ENCODE peak calls at places on chromosomes 3 and 15, in six cellular contexts. U, J, O, D, G and H are unnamed samples.

GRCh38 chr3:65963787-65964707 is 74.7 kb downstream of the MAGI1 start:
- DNase-seq in D (no peak), O (peak; percentile 93), U (no peak), G (no peak), J (no peak), H (no peak)

GRCh38 chr15:74275957-74276356 is 39.8 kb downstream of the CCDC33 start:
- DNase-seq in D (no peak), G (no peak), O (no peak), U (no peak), J (no peak), H (no peak)

GRCh38 chr15:101563397-101563796 is 73.9 kb upstream of the PCSK6 start:
- DNase-seq in J (no peak), D (no peak), G (no peak), O (no peak), U (no peak), H (no peak)

GRCh38 chr15:70358871-70359647 is 261.3 kb upstream of the TLE3 start:
- DNase-seq in D (no peak), O (no peak), J (no peak), G (no peak), U (no peak), H (no peak)

GRCh38 chr3:161395115-161395514 is 23.8 kb upstream of the SPTSSB start:
- DNase-seq in O (no peak), G (no peak), J (no peak), D (no peak), U (no peak), H (no peak)

GRCh38 chr15:39623550-39623931 is 42.7 kb downstream of the THBS1 start:
- DNase-seq in U (no peak), J (no peak), G (no peak), D (no peak), O (no peak), H (no peak)

GRCh38 chr3:122959339-122959738 is 68.2 kb downstream of the SEMA5B start:
- DNase-seq in U (no peak), O (no peak), G (no peak), J (no peak), D (no peak), H (no peak)

GRCh38 chr3:24514139-24514538 is 19.5 kb upstream of the THRB start:
- DNase-seq in G (no peak), O (no peak), D (no peak), U (no peak), J (no peak), H (no peak)

GRCh38 chr3:140708815-140709214 is 31.0 kb downstream of the TRIM42 start:
- DNase-seq in J (no peak), G (no peak), U (no peak), O (no peak), D (no peak), H (no peak)

GRCh38 chr15:69663982-69664381 is 211.4 kb downstream of the RPLP1 start:
- DNase-seq in O (no peak), D (no peak), G (no peak), U (no peak), J (no peak), H (no peak)

GRCh38 chr3:70963412-70963811 is 620.1 kb downstream of the FOXP1 start:
- DNase-seq in O (no peak), U (no peak), J (no peak), D (no peak), G (no peak), H (no peak)

GRCh38 chr3:52237659-52238172 is 1.2 kb downstream of the TWF2 start:
- DNase-seq in G (no peak), O (peak; percentile 94), U (no peak), J (peak; percentile 4), D (no peak), H (no peak)

GRCh38 chr15:69414702-69415161 is 583 bp downstream of the KIF23 start:
- DNase-seq in D (no peak), J (no peak), U (peak; percentile 24), O (peak; percentile 91), G (no peak), H (peak; percentile 44)